ENCODE peak calls at places on chromosome 17, in six cellular contexts. D is mammary epithelial cell; C is lung; Y is heart right ventricle; Z is CD4-positive, alpha-beta memory T cell; U is gastrocnemius medialis. L is an unnamed sample.

GRCh38 chr17:28747046-28747691 is 3.4 kb downstream of the TRAF4 start:
- DNase-seq in D (peak; percentile 71), C (peak; percentile 91), Y (no peak), Z (no peak), U (no peak), L (no peak)

GRCh38 chr17:29612404-29613370 is 10.0 kb downstream of the CORO6 start:
- DNase-seq in D (no peak), C (no peak), Y (no peak), Z (no peak), U (peak; percentile 1), L (no peak)

GRCh38 chr17:1724869-1725641 is 551 bp downstream of the WDR81 start:
- DNase-seq in D (no peak), C (no peak), Y (no peak), Z (no peak), U (no peak), L (no peak)

GRCh38 chr17:61065263-61065773 is 334.3 kb upstream of the TBX2 start:
- DNase-seq in D (no peak), C (no peak), Y (peak; percentile 11), Z (no peak), U (no peak), L (no peak)

GRCh38 chr17:42177684-42178083 is 3.3 kb downstream of the KCNH4 start:
- DNase-seq in D (no peak), C (no peak), Y (no peak), Z (no peak), U (no peak), L (no peak)

GRCh38 chr17:64491034-64491860 is 5.6 kb downstream of the POLG2 start:
- DNase-seq in D (no peak), C (peak; percentile 39), Y (peak; percentile 32), Z (peak; percentile 40), U (no peak), L (peak; percentile 72)

GRCh38 chr17:75159196-75160031 is 5.1 kb upstream of the JPT1 start:
- DNase-seq in D (peak; percentile 90), C (no peak), Y (no peak), Z (no peak), U (no peak), L (no peak)

GRCh38 chr17:59839646-59840328 is 53.0 kb downstream of the TUBD1 start:
- DNase-seq in D (no peak), C (no peak), Y (no peak), Z (no peak), U (no peak), L (no peak)

GRCh38 chr17:7703584-7704574 is 1.1 kb upstream of the EFNB3 start:
- DNase-seq in D (peak; percentile 32), C (no peak), Y (no peak), Z (no peak), U (no peak), L (no peak)

GRCh38 chr17:49696233-49696761 is 11.5 kb downstream of the SLC35B1 start:
- DNase-seq in D (no peak), C (no peak), Y (no peak), Z (peak; percentile 56), U (no peak), L (no peak)

GRCh38 chr17:6796887-6797490 is 21.0 kb downstream of the FBXO39 start:
- DNase-seq in D (peak; percentile 94), C (no peak), Y (no peak), Z (no peak), U (no peak), L (no peak)

GRCh38 chr17:49575524-49576120 is at the start of gene NXPH3:
- DNase-seq in D (peak; percentile 59), C (peak; percentile 60), Y (peak; percentile 62), Z (peak; percentile 65), U (no peak), L (peak; percentile 75)

GRCh38 chr17:74987909-74988711 is 678 bp downstream of the CDR2L start:
- DNase-seq in D (peak; percentile 73), C (peak; percentile 65), Y (peak; percentile 95), Z (no peak), U (peak; percentile 63), L (peak; percentile 86)

GRCh38 chr17:4944554-4945175 is 3.7 kb downstream of the PFN1 start:
- DNase-seq in D (no peak), C (no peak), Y (no peak), Z (no peak), U (no peak), L (no peak)

GRCh38 chr17:5200360-5200759 is 8.7 kb upstream of the ZNF594 start:
- DNase-seq in D (no peak), C (no peak), Y (no peak), Z (no peak), U (no peak), L (no peak)

GRCh38 chr17:15335446-15335845 is 6.0 kb downstream of the TEKT3 start:
- DNase-seq in D (no peak), C (no peak), Y (no peak), Z (no peak), U (no peak), L (no peak)

GRCh38 chr17:7023576-7024401 is 939 bp downstream of the BCL6B start:
- DNase-seq in D (peak; percentile 78), C (peak; percentile 97), Y (peak; percentile 94), Z (peak; percentile 92), U (peak; percentile 69), L (peak; percentile 89)

GRCh38 chr17:51119415-51120356 is 982 bp downstream of the SPAG9 start:
- DNase-seq in D (peak; percentile 41), C (peak; percentile 45), Y (peak; percentile 49), Z (peak; percentile 43), U (peak; percentile 45), L (peak; percentile 47)

GRCh38 chr17:32303861-32304288 is 38.1 kb downstream of the C17orf75 start:
- DNase-seq in D (no peak), C (no peak), Y (no peak), Z (no peak), U (no peak), L (no peak)

GRCh38 chr17:17345686-17346427 is 42.7 kb downstream of the NT5M start:
- DNase-seq in D (no peak), C (no peak), Y (no peak), Z (no peak), U (no peak), L (no peak)

GRCh38 chr17:34167359-34167758 is 87.7 kb upstream of the CCL2 start:
- DNase-seq in D (no peak), C (no peak), Y (no peak), Z (no peak), U (peak; percentile 42), L (no peak)

GRCh38 chr17:71111945-71112344 is 942.6 kb downstream of the KCNJ2 start:
- DNase-seq in D (no peak), C (no peak), Y (no peak), Z (no peak), U (no peak), L (no peak)

GRCh38 chr17:65078441-65079160 is 22.1 kb upstream of the GNA13 start:
- DNase-seq in D (peak; percentile 64), C (no peak), Y (no peak), Z (no peak), U (no peak), L (no peak)

GRCh38 chr17:19874256-19874655 is 6.5 kb upstream of the ULK2 start:
- DNase-seq in D (no peak), C (no peak), Y (no peak), Z (no peak), U (no peak), L (no peak)

GRCh38 chr17:41687828-41688640 is 651 bp upstream of the EIF1 start:
- DNase-seq in D (peak; percentile 66), C (peak; percentile 66), Y (peak; percentile 65), Z (no peak), U (no peak), L (peak; percentile 82)

GRCh38 chr17:16662936-16663335 is 9.3 kb upstream of the ZNF624 start:
- DNase-seq in D (peak; percentile 25), C (no peak), Y (no peak), Z (no peak), U (no peak), L (no peak)

GRCh38 chr17:45828171-45829133 is 16.2 kb upstream of the SPPL2C start:
- DNase-seq in D (no peak), C (no peak), Y (no peak), Z (no peak), U (no peak), L (no peak)

GRCh38 chr17:32943647-32944191 is 15.8 kb downstream of the TMEM98 start:
- DNase-seq in D (no peak), C (peak; percentile 55), Y (no peak), Z (no peak), U (no peak), L (no peak)

GRCh38 chr17:38451840-38452529 is 23.7 kb downstream of the ARHGAP23 start:
- DNase-seq in D (no peak), C (no peak), Y (peak; percentile 69), Z (no peak), U (no peak), L (no peak)

GRCh38 chr17:82931696-82932060 is 91.9 kb upstream of the ZNF750 start:
- DNase-seq in D (peak; percentile 81), C (no peak), Y (peak; percentile 77), Z (no peak), U (peak; percentile 51), L (peak; percentile 60)

GRCh38 chr17:45132302-45132568 is at the start of gene PLCD3:
- DNase-seq in D (no peak), C (no peak), Y (no peak), Z (no peak), U (no peak), L (no peak)

DNA sequence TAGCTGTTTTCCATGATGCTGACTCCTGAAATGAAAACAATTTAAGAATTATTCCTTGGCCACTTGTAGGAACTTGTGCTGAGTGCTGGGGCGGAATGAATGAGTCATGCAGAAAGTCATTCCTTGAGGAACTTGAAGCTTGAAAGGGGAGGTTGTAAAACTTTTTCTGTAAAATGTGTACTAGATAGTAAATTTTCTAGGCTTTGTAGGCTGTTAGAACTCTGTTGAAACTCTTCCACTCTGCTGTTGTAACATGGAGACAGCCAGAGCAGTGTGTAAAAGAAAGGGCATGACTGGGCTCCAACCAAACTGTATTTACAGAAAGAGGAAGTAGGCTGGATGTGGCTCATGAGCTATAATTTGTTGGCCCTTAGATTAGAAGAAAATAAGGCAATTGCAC is 46.1 kb downstream of the ABCA8 start:
- DNase-seq in D (peak; percentile 89), C (peak; percentile 40), Y (peak; percentile 55), Z (no peak), U (no peak), L (no peak)
- H3K27ac ChIP-seq in D (peak overlapping the region; percentile 89), C (peak overlapping the region; percentile 57), Y (peak overlapping the region; percentile 11), Z (no peak overlapping the region), U (peak overlapping the region; percentile 31), L (peak overlapping the region; percentile 25)

DNA sequence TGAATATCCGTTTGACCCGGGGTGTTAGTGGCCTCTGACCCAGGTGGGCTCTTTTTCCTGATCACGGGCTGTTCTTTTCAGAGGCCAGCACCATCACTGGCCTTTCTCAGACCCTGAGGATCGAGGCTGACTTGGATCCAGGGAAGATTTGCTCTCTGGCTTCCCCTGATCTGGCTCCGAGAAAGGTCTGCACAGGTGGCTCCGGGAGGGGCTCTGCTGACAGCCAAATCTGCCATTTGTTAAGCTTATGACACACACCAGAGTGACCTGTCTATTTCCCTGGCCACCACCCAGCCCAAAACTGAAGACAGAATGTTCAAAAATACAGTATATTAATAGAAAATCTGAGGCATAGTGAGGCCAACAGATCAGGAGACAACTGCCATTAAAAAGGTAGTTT is 221.8 kb upstream of the TNRC6C start:
- DNase-seq in D (no peak), C (no peak), Y (peak; percentile 3), Z (no peak), U (no peak), L (no peak)
- H3K4me1 ChIP-seq in D (peaks cover 3% of the 10 kb centered on the region), C (peaks cover 20% of the 10 kb centered on the region), Y (peaks cover 58% of the 10 kb centered on the region), Z (no peaks in the 10 kb centered on the region), U (peaks cover 28% of the 10 kb centered on the region), L (no peaks in the 10 kb centered on the region)

GRCh38 chr17:81071761-81072741 is 37.1 kb downstream of the BAIAP2 start:
- DNase-seq in D (peak; percentile 51), C (peak; percentile 88), Y (no peak), Z (no peak), U (no peak), L (no peak)
- H3K27ac ChIP-seq in D (no peak overlapping the region), C (no peak overlapping the region), Y (no peak overlapping the region), Z (no peak overlapping the region), U (no peak overlapping the region), L (no peak overlapping the region)

GRCh38 chr17:40478486-40478885 is 22.9 kb downstream of the TNS4 start:
- DNase-seq in D (no peak), C (no peak), Y (no peak), Z (no peak), U (no peak), L (no peak)
- H3K4me1 ChIP-seq in D (peaks cover 16% of the 10 kb centered on the region), C (peaks cover 10% of the 10 kb centered on the region), Y (peaks cover 19% of the 10 kb centered on the region), Z (peaks cover 71% of the 10 kb centered on the region), U (peaks cover 10% of the 10 kb centered on the region), L (peaks cover 5% of the 10 kb centered on the region)